ENCODE peak calls at places on chromosomes 3 and 15, in five cellular contexts. Y, A, P, Z and Q are unnamed samples.
A peak's percentile ranks its signal among the peaks of the same experiment; 100 is the strongest.

GRCh38 chr15:68586274-68586961 is 7.6 kb downstream of the CORO2B start:
- DNase-seq in A (peak; percentile 55), Y (peak; percentile 93), Z (no peak), P (no peak), Q (peak; percentile 66)

GRCh38 chr3:170485696-170486095 is 67.0 kb downstream of the CLDN11 start:
- DNase-seq in A (no peak), Y (no peak), P (no peak), Z (no peak), Q (no peak)

GRCh38 chr3:69605849-69606248 is 133.4 kb upstream of the MITF start:
- DNase-seq in Z (no peak), A (no peak), Y (no peak), P (no peak), Q (no peak)

GRCh38 chr3:127697531-127698240 is 24.9 kb downstream of the ABTB1 start:
- DNase-seq in A (peak; percentile 78), Y (peak; percentile 90), P (peak; percentile 81), Z (no peak), Q (no peak)

GRCh38 chr15:99604865-99605264 is 39.1 kb downstream of the MEF2A start:
- DNase-seq in A (no peak), Y (no peak), P (no peak), Z (no peak), Q (no peak)

GRCh38 chr3:33096103-33096868 is 660 bp downstream of the GLB1 start:
- DNase-seq in A (peak; percentile 37), P (peak; percentile 82), Z (no peak), Y (peak; percentile 30), Q (peak; percentile 35)

GRCh38 chr15:27175479-27176153 is 204.6 kb downstream of the GABRG3 start:
- DNase-seq in P (no peak), Z (no peak), A (no peak), Y (no peak), Q (no peak)

GRCh38 chr3:141076821-141077571 is 25.8 kb downstream of the SPSB4 start:
- DNase-seq in A (peak; percentile 67), Z (no peak), Y (peak; percentile 52), P (no peak), Q (no peak)

GRCh38 chr3:9934235-9934621 is 594 bp downstream of the CRELD1 start:
- DNase-seq in Y (no peak), Z (no peak), A (peak; percentile 44), P (peak; percentile 69), Q (no peak)

GRCh38 chr15:99019558-99020540 is 12.3 kb upstream of the PGPEP1L start:
- DNase-seq in Y (peak; percentile 65), P (no peak), A (no peak), Z (no peak), Q (no peak)

GRCh38 chr3:63863150-63864007 is at the start of the genes ATXN7 and THOC7:
- DNase-seq in Z (peak; percentile 58), Y (peak; percentile 38), A (peak; percentile 58), P (peak; percentile 77), Q (peak; percentile 61)

GRCh38 chr3:131231710-131232348 is 149.7 kb upstream of the NUDT16 start:
- DNase-seq in P (no peak), A (no peak), Y (no peak), Z (no peak), Q (no peak)

GRCh38 chr15:74889882-74890768 is at the start of gene MPI:
- DNase-seq in Z (peak; percentile 74), P (peak; percentile 81), A (peak; percentile 78), Y (peak; percentile 68), Q (peak; percentile 86)
- TF ChIP-seq POLR2A in Z (no peak), P (peak; percentile 62), A (no peak), Y (peak; percentile 83), Q (peak; percentile 93)

DNA sequence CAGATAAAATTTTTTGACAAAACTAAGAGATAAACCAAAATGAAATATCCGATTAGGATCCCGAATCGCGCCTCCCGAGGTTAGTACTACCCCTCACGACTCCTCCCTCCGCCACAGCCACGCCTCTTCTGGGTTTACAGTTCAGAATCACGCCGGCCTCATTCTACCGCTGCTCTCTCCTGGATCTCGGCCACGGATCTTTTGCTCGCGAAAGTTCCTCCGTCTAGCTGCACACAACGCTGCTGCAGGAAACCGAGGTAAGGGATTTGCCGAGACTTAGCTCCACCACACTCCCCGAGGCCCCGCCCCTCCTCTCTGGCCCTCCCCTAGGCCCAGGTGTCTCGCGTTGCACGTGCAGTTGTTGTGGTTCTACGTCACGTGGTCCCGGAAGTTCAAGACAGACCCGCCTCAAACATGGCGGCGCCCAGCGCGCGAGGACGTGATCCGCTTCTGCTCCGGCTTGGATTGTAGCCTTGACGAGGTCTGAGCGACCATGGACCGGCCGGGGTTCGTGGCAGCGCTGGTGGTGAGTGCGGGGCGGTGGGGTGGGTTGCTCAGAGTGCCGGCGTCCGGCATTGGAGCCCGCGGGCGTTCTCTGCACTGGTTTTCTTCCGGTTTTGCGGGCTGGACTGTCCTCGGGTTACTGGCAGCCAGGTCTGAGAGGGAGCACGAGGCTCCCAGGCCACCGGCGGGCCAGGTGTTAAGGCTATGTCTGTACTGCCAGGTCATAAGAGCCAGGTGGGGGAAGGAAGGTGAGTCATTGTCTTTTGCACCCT is at the start of gene SLC25A26:
- DNase-seq in P (peak; percentile 93), A (peak; percentile 96), Y (peak; percentile 95), Z (peak; percentile 94), Q (peak; percentile 85)
- TF ChIP-seq POLR2A in P (peak; percentile 66), A (no peak), Y (peak; percentile 89), Z (no peak), Q (peak; percentile 61)

GRCh38 chr3:50154840-50155490 is at the start of gene SEMA3F:
- DNase-seq in P (peak; percentile 67), Z (peak; percentile 75), A (peak; percentile 48), Y (peak; percentile 56), Q (peak; percentile 84)
- TF ChIP-seq POLR2A in P (no peak), Z (no peak), A (peak; percentile 72), Y (peak; percentile 57), Q (peak; percentile 48)

GRCh38 chr3:186413615-186414415 is 51.8 kb upstream of the DGKG start:
- DNase-seq in Z (no peak), P (no peak), A (peak; percentile 65), Y (no peak), Q (peak; percentile 24)
- TF ChIP-seq POLR2A in Z (no peak), P (no peak), A (no peak), Y (no peak), Q (no peak)

GRCh38 chr15:67196222-67196621 is 58.2 kb downstream of the AAGAB start:
- DNase-seq in A (no peak), Z (no peak), Y (peak; percentile 54), P (no peak), Q (no peak)
- TF ChIP-seq POLR2A in A (no peak), Z (no peak), Y (no peak), P (no peak), Q (no peak)

GRCh38 chr3:37247398-37248114 is 73.2 kb upstream of the LRRFIP2 start:
- DNase-seq in Y (no peak), P (no peak), Z (no peak), A (no peak), Q (no peak)

GRCh38 chr3:37245003-37245402 is 70.6 kb upstream of the LRRFIP2 start:
- DNase-seq in P (no peak), A (no peak), Z (no peak), Y (no peak), Q (no peak)

GRCh38 chr3:37241880-37242279 is 67.5 kb upstream of the LRRFIP2 start:
- DNase-seq in Z (no peak), Y (no peak), A (no peak), P (peak; percentile 91), Q (no peak)

GRCh38 chr3:37240170-37240945 is 66.0 kb upstream of the LRRFIP2 start:
- DNase-seq in Y (no peak), Z (no peak), A (no peak), P (no peak), Q (no peak)

GRCh38 chr3:37243811-37244748 is 69.7 kb upstream of the LRRFIP2 start:
- DNase-seq in Y (peak; percentile 81), A (peak; percentile 64), Z (peak; percentile 94), P (peak; percentile 84), Q (peak; percentile 56)
- TF ChIP-seq POLR2A in Y (peak; percentile 83), A (no peak), Z (peak; percentile 34), P (no peak), Q (no peak)

GRCh38 chr3:112140584-112140983 is 7.5 kb upstream of the GCSAM start:
- DNase-seq in A (no peak), P (no peak), Z (no peak), Y (no peak), Q (no peak)

GRCh38 chr3:112133606-112134334 is 722 bp upstream of the GCSAM start:
- DNase-seq in Y (no peak), P (peak; percentile 18), Z (no peak), A (no peak), Q (no peak)

GRCh38 chr3:112136046-112136445 is 3.0 kb upstream of the GCSAM start:
- DNase-seq in P (no peak), Y (no peak), Z (no peak), A (no peak), Q (no peak)

GRCh38 chr3:112134335-112135124 is 1.5 kb upstream of the GCSAM start:
- DNase-seq in Y (no peak), A (no peak), Z (no peak), P (peak; percentile 46), Q (no peak)

DNA sequence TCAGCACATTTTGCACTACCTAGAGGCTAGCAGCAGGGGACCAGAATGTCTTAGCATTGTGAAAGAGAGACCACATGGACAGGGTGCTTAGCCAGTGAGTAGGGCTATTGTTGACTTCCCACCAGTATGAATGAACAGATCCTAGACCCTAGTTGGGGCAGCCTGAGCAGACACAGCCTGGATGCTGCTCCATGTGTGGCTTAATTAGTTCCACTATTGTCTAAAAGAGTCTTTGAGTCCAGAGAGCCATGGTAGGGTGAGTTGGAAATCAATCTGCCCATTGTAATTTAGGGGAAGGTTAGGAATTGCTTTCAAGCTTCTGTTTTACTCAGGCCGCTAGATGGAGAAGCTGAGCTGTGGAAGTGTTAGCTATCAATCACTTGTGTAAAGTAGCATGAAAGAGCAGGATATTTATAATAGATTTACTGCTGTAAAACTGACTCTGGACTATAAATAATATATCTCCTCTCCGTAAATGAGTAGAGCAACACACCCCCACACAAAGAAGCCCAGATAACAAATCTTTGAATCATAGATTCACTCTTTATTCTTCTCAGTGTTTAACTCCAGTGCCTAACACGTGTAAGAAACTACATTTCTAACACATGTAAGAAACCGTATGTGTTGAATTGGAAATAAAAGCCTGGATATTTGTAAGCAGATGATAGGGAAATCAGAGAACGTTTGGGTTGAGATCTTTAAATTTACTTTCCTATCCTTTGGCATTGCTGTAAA is 4.1 kb upstream of the GCSAM start:
- DNase-seq in A (no peak), Y (peak; percentile 34), P (peak; percentile 19), Z (no peak), Q (no peak)
- TF ChIP-seq POLR2A in A (no peak), Y (no peak), P (no peak), Z (no peak), Q (no peak)

GRCh38 chr3:133821767-133822638 is 16.4 kb downstream of the SRPRB start:
- DNase-seq in A (peak; percentile 62), P (no peak), Z (no peak), Y (peak; percentile 80), Q (peak; percentile 83)

GRCh38 chr3:133825969-133826727 is 20.5 kb downstream of the SRPRB start:
- DNase-seq in Z (no peak), A (no peak), P (no peak), Y (no peak), Q (no peak)

GRCh38 chr3:133824961-133825485 is 19.4 kb downstream of the SRPRB start:
- DNase-seq in P (no peak), A (no peak), Z (no peak), Y (no peak), Q (no peak)

GRCh38 chr3:133820129-133820528 is 14.5 kb downstream of the SRPRB start:
- DNase-seq in P (no peak), Z (no peak), Y (no peak), A (no peak), Q (no peak)

GRCh38 chr3:133820889-133821675 is 15.5 kb downstream of the SRPRB start:
- DNase-seq in Y (no peak), Z (no peak), P (no peak), A (no peak), Q (no peak)
- TF ChIP-seq POLR2A in Y (no peak), Z (no peak), P (no peak), A (no peak), Q (no peak)